ENCODE peak calls at places on chromosomes 12 and 14, in seven cellular contexts. I is neuronal stem cell, H is H9, G is mesendoderm, S is IMR-90, C is trophoblast cell, T is mesenchymal stem cell. K is an unnamed sample.

GRCh38 chr12:90086281-90086680 is 377.6 kb upstream of the ATP2B1 start:
- DNase-seq in C (peak), T (peak), H (no peak), I (no peak), G (no peak), S (peak), K (no peak)

GRCh38 chr12:95396849-95397498 is 77.0 kb upstream of the METAP2 start:
- DNase-seq in C (no peak), G (no peak), H (no peak), I (no peak), S (peak), T (no peak), K (no peak)

GRCh38 chr12:30909088-30909688 is 17.4 kb upstream of the TSPAN11 start:
- DNase-seq in T (no peak), C (no peak), S (no peak), H (no peak), G (no peak), I (no peak), K (no peak)

GRCh38 chr12:22459872-22460490 is 84.4 kb downstream of the C2CD5 start:
- DNase-seq in T (peak), I (peak), C (peak), H (no peak), S (peak), G (peak), K (no peak)

GRCh38 chr14:50562841-50563240 is 2.9 kb downstream of the ATL1 start:
- DNase-seq in S (no peak), G (no peak), C (no peak), I (no peak), H (no peak), T (no peak), K (no peak)

GRCh38 chr14:91753501-91754128 is 21.7 kb upstream of the CATSPERB start:
- DNase-seq in H (no peak), I (no peak), S (no peak), C (no peak), T (no peak), G (peak), K (no peak)

GRCh38 chr14:104366931-104367810 is 212.4 kb upstream of the C14orf180 start:
- DNase-seq in C (no peak), S (no peak), I (no peak), T (no peak), H (no peak), G (no peak), K (no peak)

GRCh38 chr12:51889216-51890134 is 1.6 kb downstream of the ANKRD33 start:
- DNase-seq in H (peak), T (no peak), I (no peak), C (no peak), S (no peak), G (no peak), K (peak)

GRCh38 chr14:58639842-58640484 is 2.2 kb downstream of the DACT1 start:
- DNase-seq in T (peak), H (no peak), I (peak), S (peak), G (peak), C (peak), K (no peak)

GRCh38 chr14:94180655-94181271 is 6.6 kb downstream of the PPP4R4 start:
- DNase-seq in T (peak), I (peak), S (peak), H (no peak), G (peak), C (no peak), K (no peak)

GRCh38 chr12:41277019-41277770 is 89.1 kb downstream of the PDZRN4 start:
- DNase-seq in S (peak), I (peak), G (peak), C (peak), T (peak), H (no peak), K (no peak)

GRCh38 chr12:32789911-32790310 is 34.2 kb upstream of the YARS2 start:
- DNase-seq in C (no peak), G (no peak), H (no peak), S (no peak), T (no peak), I (no peak), K (no peak)

GRCh38 chr12:25056486-25057130 is 107.7 kb upstream of the BCAT1 start:
- DNase-seq in S (no peak), I (no peak), G (no peak), T (no peak), C (no peak), H (no peak), K (no peak)

GRCh38 chr12:97701901-97702300 is 239.3 kb downstream of the RMST start:
- DNase-seq in G (no peak), H (no peak), T (no peak), S (no peak), I (no peak), C (peak), K (no peak)

GRCh38 chr12:47419500-47419899 is 286.3 kb downstream of the RPAP3 start:
- DNase-seq in S (peak), C (no peak), G (peak), T (peak), I (no peak), H (no peak), K (no peak)

GRCh38 chr14:52960627-52961026 is 9.8 kb upstream of the FERMT2 start:
- DNase-seq in T (no peak), S (no peak), H (no peak), I (no peak), G (no peak), C (no peak), K (no peak)

GRCh38 chr14:80636071-80636470 is 305.5 kb downstream of the CEP128 start:
- DNase-seq in T (no peak), C (no peak), G (peak), I (no peak), H (no peak), S (peak), K (no peak)

GRCh38 chr12:77179515-77179914 is 114.1 kb upstream of the E2F7 start:
- DNase-seq in S (no peak), C (no peak), G (no peak), H (peak), I (no peak), T (no peak), K (no peak)

GRCh38 chr12:2266666-2267623 is 214.2 kb downstream of the CACNA1C start:
- DNase-seq in I (no peak), T (no peak), H (no peak), S (no peak), C (no peak), G (no peak), K (no peak)

GRCh38 chr12:3752741-3753486 is at the start of gene CRACR2A:
- DNase-seq in S (peak), T (peak), I (peak), C (no peak), H (peak), G (peak), K (peak)

GRCh38 chr12:65658360-65658759 is 165.9 kb upstream of the HMGA2 start:
- DNase-seq in H (no peak), C (no peak), T (no peak), S (no peak), G (no peak), I (no peak), K (no peak)

DNA sequence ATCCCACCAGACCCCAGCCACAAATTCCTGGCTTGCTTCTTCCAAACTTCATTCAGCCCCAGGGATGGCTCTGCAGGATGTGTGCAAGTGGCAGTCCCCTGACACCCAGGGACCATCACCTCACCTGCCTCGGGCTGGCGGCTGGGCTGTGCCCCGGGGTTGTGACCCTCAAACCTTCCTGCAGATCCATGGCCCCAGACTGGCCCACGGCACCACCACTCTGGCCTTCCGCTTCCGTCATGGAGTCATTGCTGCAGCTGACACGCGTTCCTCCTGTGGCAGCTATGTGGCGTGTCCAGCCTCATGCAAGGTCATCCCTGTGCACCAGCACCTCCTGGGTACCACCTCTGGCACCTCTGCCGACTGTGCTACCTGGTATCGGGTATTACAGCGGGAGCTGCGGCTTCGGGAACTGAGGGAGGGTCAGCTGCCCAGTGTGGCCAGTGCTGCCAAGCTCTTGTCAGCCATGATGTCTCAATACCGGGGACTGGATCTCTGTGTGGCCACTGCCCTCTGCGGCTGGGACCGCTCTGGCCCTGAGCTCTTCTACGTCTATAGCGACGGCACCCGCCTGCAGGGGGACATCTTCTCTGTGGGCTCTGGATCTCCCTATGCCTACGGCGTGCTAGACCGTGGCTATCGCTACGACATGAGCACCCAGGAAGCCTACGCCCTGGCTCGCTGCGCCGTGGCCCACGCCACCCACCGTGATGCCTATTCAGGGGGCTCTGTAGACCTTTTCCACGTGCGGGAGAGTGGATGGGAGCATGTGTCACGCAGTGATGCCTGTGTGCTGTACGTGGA is at the start of gene PSMB11:
- DNase-seq in T (no peak), S (no peak), I (no peak), C (no peak), G (no peak), H (no peak), K (no peak)
- H3K18ac ChIP-seq in T (no peak), S (peak), I (peak), C (no peak), G (no peak), H (no peak), K (no peak)

GRCh38 chr12:132391326-132392041 is 62.1 kb upstream of the GALNT9 start:
- DNase-seq in I (no peak), C (no peak), T (no peak), S (no peak), H (no peak), G (no peak), K (no peak)
- H3K18ac ChIP-seq in I (no peak), C (no peak), T (no peak), S (no peak), H (no peak), G (no peak), K (no peak)

GRCh38 chr12:92905258-92905810 is 23.8 kb downstream of the EEA1 start:
- DNase-seq in T (no peak), C (no peak), I (no peak), G (no peak), H (no peak), S (no peak), K (no peak)
- H3K18ac ChIP-seq in T (no peak), C (peak), I (no peak), G (no peak), H (no peak), S (no peak), K (no peak)

DNA sequence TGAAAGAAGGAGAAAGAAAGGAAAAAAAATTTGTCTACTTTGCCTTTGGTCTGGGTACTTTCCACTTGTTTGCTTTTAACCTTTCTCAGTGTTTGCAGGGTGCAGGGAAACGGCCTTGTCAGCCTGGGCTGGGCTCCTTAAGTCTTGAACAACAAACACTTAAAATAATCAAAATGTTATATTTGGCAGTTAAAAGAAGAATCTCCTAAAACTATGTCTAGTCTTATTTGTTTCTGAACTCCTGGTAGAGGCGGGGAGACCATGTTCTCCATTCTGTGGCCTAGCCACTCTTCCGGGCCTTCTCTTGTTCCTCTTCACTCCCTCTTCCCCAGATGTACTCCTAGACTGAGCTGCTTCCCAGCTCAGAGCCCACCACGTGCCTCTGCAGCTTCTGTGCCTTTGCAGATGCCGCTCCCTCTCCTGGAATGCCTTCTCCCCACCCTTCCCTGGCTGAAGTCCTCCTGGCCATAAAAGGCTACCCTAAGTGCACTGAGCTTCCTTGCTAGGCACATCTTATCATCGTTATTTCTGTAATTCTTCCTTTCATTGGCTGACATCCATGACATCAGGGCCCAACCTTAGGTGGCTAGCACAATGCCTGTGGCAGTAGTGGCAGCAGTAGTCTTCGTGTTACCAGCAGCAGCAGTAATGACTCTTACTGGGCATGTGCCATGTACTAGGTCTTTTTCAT is 432.9 kb downstream of the ZFP36L1 start:
- DNase-seq in G (peak), H (no peak), I (no peak), S (no peak), C (no peak), T (no peak), K (no peak)
- H3K18ac ChIP-seq in G (no peak), H (no peak), I (peak), S (peak), C (no peak), T (peak), K (no peak)

GRCh38 chr12:26631846-26632245 is 201.1 kb downstream of the ITPR2 start:
- DNase-seq in T (no peak), I (no peak), H (no peak), C (no peak), S (peak), G (no peak), K (no peak)
- H3K18ac ChIP-seq in T (no peak), I (no peak), H (no peak), C (no peak), S (no peak), G (no peak), K (no peak)

GRCh38 chr14:33062476-33062875 is 123.8 kb downstream of the NPAS3 start:
- DNase-seq in H (no peak), C (no peak), T (no peak), I (no peak), G (no peak), S (no peak), K (no peak)
- H3K18ac ChIP-seq in H (no peak), C (no peak), T (no peak), I (no peak), G (no peak), S (no peak), K (no peak)

DNA sequence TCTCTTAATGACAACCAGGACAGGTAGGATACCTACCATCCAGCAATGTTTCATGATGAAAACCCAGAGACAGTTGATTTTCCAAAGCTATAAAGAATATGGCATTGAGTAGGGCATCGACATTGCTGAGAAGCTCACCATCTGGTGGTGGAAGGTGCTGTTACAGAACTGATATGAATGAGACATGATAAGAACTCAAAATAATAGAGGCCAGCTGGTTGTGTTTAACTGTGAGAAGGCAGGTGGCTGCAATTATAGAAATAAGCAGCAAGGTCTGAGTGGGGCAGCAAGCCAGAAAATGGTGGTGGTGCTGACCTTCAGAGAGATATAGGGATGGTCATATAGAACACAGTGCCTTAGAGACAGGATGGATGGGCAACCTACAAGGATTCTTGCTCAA is 449.7 kb downstream of the BTG1 start:
- DNase-seq in S (no peak), I (no peak), G (no peak), T (no peak), H (no peak), C (no peak), K (no peak)
- H3K18ac ChIP-seq in S (no peak), I (no peak), G (no peak), T (no peak), H (no peak), C (no peak), K (no peak)

GRCh38 chr14:32319368-32320049 is 9.6 kb upstream of the AKAP6 start:
- DNase-seq in H (no peak), G (no peak), S (no peak), C (no peak), I (no peak), T (peak), K (no peak)

GRCh38 chr14:32313977-32314376 is 15.1 kb upstream of the AKAP6 start:
- DNase-seq in H (no peak), G (peak), C (no peak), T (no peak), S (no peak), I (no peak), K (no peak)

GRCh38 chr14:32318087-32318486 is 11.0 kb upstream of the AKAP6 start:
- DNase-seq in I (no peak), T (no peak), H (no peak), C (no peak), G (no peak), S (no peak), K (no peak)
- H3K18ac ChIP-seq in I (no peak), T (no peak), H (no peak), C (no peak), G (no peak), S (no peak), K (no peak)

GRCh38 chr12:55696141-55696540 is 11.6 kb downstream of the ITGA7 start:
- DNase-seq in C (no peak), H (no peak), I (no peak), T (no peak), G (no peak), S (no peak), K (no peak)
- H3K18ac ChIP-seq in C (no peak), H (no peak), I (no peak), T (no peak), G (no peak), S (no peak), K (no peak)

K was measured in H1.